ENCODE peak calls at places on chromosomes 4 and X, in seven cellular contexts. Q is transverse colon, W is H1, U is K562, T is A549, C is stomach, P is suprapubic skin. E is an unnamed sample.
A peak's percentile ranks its signal among the peaks of the same experiment; 100 is the strongest.

GRCh38 chr4:79576480-79576803 is 168.4 kb upstream of the GK2 start:
- DNase-seq in Q (no peak), W (no peak), U (peak; percentile 27), T (no peak), C (no peak), P (no peak), E (no peak)

GRCh38 chr4:28449080-28449479 is 1588.4 kb downstream of the STIM2 start:
- DNase-seq in Q (no peak), W (no peak), U (no peak), T (no peak), C (no peak), P (no peak), E (no peak)

GRCh38 chr4:5956285-5957021 is 61.8 kb downstream of the C4orf50 start:
- DNase-seq in Q (no peak), W (no peak), U (no peak), T (no peak), C (peak; percentile 45), P (peak; percentile 75), E (no peak)

GRCh38 chrX:17591741-17592110 is 145.6 kb upstream of the SCML1 start:
- DNase-seq in Q (no peak), W (no peak), U (no peak), T (no peak), C (no peak), P (no peak), E (no peak)

GRCh38 chrX:9235722-9236121 is 201.8 kb upstream of the FAM9B start:
- DNase-seq in Q (no peak), W (no peak), U (no peak), T (no peak), C (no peak), P (no peak), E (no peak)

GRCh38 chrX:155070663-155070974 is 317 bp downstream of the CMC4 start:
- DNase-seq in Q (no peak), W (no peak), U (peak; percentile 36), T (peak; percentile 20), C (no peak), P (no peak), E (peak; percentile 6)

GRCh38 chr4:18366762-18367358 is 345.3 kb upstream of the LCORL start:
- DNase-seq in Q (no peak), W (no peak), U (no peak), T (no peak), C (no peak), P (no peak), E (no peak)

GRCh38 chr4:8794491-8794890 is 77.1 kb downstream of the HMX1 start:
- DNase-seq in Q (no peak), W (no peak), U (no peak), T (no peak), C (no peak), P (no peak), E (no peak)

GRCh38 chr4:140243345-140243753 is 89.4 kb upstream of the MAML3 start:
- DNase-seq in Q (peak; percentile 73), W (no peak), U (no peak), T (no peak), C (peak; percentile 52), P (no peak), E (no peak)

GRCh38 chr4:159267023-159267939 is 164.4 kb downstream of the RAPGEF2 start:
- DNase-seq in Q (no peak), W (no peak), U (no peak), T (no peak), C (no peak), P (no peak), E (no peak)

GRCh38 chr4:101020956-101021355 is 326.4 kb downstream of the PPP3CA start:
- DNase-seq in Q (no peak), W (no peak), U (no peak), T (no peak), C (no peak), P (no peak), E (no peak)

GRCh38 chr4:57254727-57255126 is 144.5 kb upstream of the IGFBP7 start:
- DNase-seq in Q (no peak), W (no peak), U (no peak), T (no peak), C (no peak), P (no peak), E (no peak)

GRCh38 chrX:48897157-48897620 is 379 bp downstream of the TIMM17B start:
- DNase-seq in Q (peak; percentile 85), W (no peak), U (peak; percentile 78), T (peak; percentile 63), C (peak; percentile 73), P (peak; percentile 87), E (peak; percentile 60)

GRCh38 chrX:20594985-20595384 is 328.3 kb upstream of the RPS6KA3 start:
- DNase-seq in Q (no peak), W (no peak), U (no peak), T (no peak), C (no peak), P (no peak), E (no peak)

GRCh38 chr4:10534820-10535219 is 77.6 kb upstream of the ZNF518B start:
- DNase-seq in Q (no peak), W (no peak), U (no peak), T (no peak), C (no peak), P (no peak), E (no peak)

GRCh38 chrX:34917146-34917545 is 25.4 kb upstream of the FAM47B start:
- DNase-seq in Q (no peak), W (no peak), U (no peak), T (no peak), C (no peak), P (no peak), E (no peak)

GRCh38 chrX:3648084-3648483 is 65.4 kb downstream of the PRKX start:
- DNase-seq in Q (no peak), W (no peak), U (no peak), T (no peak), C (no peak), P (no peak), E (no peak)

GRCh38 chr4:155077860-155078259 is 130.6 kb upstream of the NPY2R start:
- DNase-seq in Q (no peak), W (peak; percentile 25), U (no peak), T (no peak), C (no peak), P (no peak), E (no peak)

GRCh38 chr4:93814722-93815121 is 13.8 kb upstream of the ATOH1 start:
- DNase-seq in Q (no peak), W (no peak), U (no peak), T (no peak), C (no peak), P (no peak), E (no peak)

GRCh38 chr4:99564921-99565320 is 1.1 kb upstream of the TRMT10A start:
- DNase-seq in Q (no peak), W (no peak), U (no peak), T (no peak), C (no peak), P (no peak), E (no peak)

GRCh38 chr4:127370495-127371069 is 262.2 kb upstream of the INTU start:
- DNase-seq in Q (peak; percentile 13), W (no peak), U (no peak), T (no peak), C (peak; percentile 75), P (no peak), E (peak; percentile 6)

GRCh38 chrX:53798281-53798680 is 111.8 kb upstream of the HUWE1 start:
- DNase-seq in Q (no peak), W (no peak), U (no peak), T (no peak), C (no peak), P (no peak), E (no peak)

GRCh38 chr4:56742080-56742871 is 61.2 kb upstream of the HOPX start:
- DNase-seq in Q (no peak), W (no peak), U (no peak), T (no peak), C (no peak), P (no peak), E (no peak)

GRCh38 chr4:74311696-74312313 is 3.5 kb downstream of the EPGN start:
- DNase-seq in Q (no peak), W (no peak), U (no peak), T (peak; percentile 8), C (no peak), P (no peak), E (no peak)

GRCh38 chr4:11079171-11079570 is 349.5 kb downstream of the HS3ST1 start:
- DNase-seq in Q (no peak), W (no peak), U (no peak), T (no peak), C (no peak), P (no peak), E (no peak)

GRCh38 chrX:79477691-79478090 is 110.6 kb upstream of the ITM2A start:
- DNase-seq in Q (no peak), W (no peak), U (no peak), T (no peak), C (no peak), P (no peak), E (no peak)

GRCh38 chr4:41935652-41936021 is 408 bp downstream of the TMEM33 start:
- DNase-seq in Q (no peak), W (no peak), U (peak; percentile 38), T (peak; percentile 8), C (no peak), P (no peak), E (no peak)

GRCh38 chrX:88863726-88864125 is 116.7 kb downstream of the CPXCR1 start:
- DNase-seq in Q (no peak), W (no peak), U (no peak), T (no peak), C (no peak), P (no peak), E (no peak)

GRCh38 chr4:123017636-123018390 is 95.4 kb upstream of the NUDT6 start:
- DNase-seq in Q (no peak), W (no peak), U (no peak), T (no peak), C (no peak), P (no peak), E (no peak)

GRCh38 chr4:159698336-159698735 is 595.5 kb downstream of the RAPGEF2 start:
- DNase-seq in Q (no peak), W (no peak), U (no peak), T (no peak), C (no peak), P (no peak), E (no peak)

GRCh38 chr4:76588268-76588667 is 153.2 kb downstream of the SHROOM3 start:
- DNase-seq in Q (no peak), W (no peak), U (no peak), T (no peak), C (no peak), P (no peak), E (no peak)
- TF ChIP-seq EP300 in Q (no peak), W (no peak), U (no peak), T (no peak), C (no peak), P (no peak), E (no peak)

GRCh38 chr4:48341776-48342558 is 638 bp downstream of the SLAIN2 start:
- DNase-seq in Q (peak; percentile 58), W (no peak), U (peak; percentile 62), T (no peak), C (peak; percentile 55), P (peak; percentile 87), E (no peak)
- TF ChIP-seq CTCF in Q (no peak), W (no peak), U (no peak), T (no peak), C (no peak), P (no peak), E (no peak)

GRCh38 chr4:32909722-32910121 is 2189.6 kb downstream of the PCDH7 start:
- DNase-seq in Q (no peak), W (no peak), U (no peak), T (no peak), C (no peak), P (no peak), E (no peak)
- H3K9me3 ChIP-seq in Q (no peaks in the 10 kb centered on the region), W (peaks cover 3% of the 10 kb centered on the region), U (no peaks in the 10 kb centered on the region), T (no peaks in the 10 kb centered on the region), C (peaks cover 19% of the 10 kb centered on the region), P (peaks cover 11% of the 10 kb centered on the region), E (peaks cover 10% of the 10 kb centered on the region)

GRCh38 chrX:120732461-120732860 is 102.6 kb upstream of the C1GALT1C1 start:
- DNase-seq in Q (no peak), W (no peak), U (no peak), T (no peak), C (no peak), P (no peak), E (no peak)
- TF ChIP-seq EP300 in Q (no peak), W (no peak), U (no peak), T (no peak), C (no peak), P (no peak), E (no peak)

E was measured in tibial nerve.